ENCODE peak calls at places on chromosome 10, in four cellular contexts. R is M059J, G is astrocyte of the spinal cord, N is osteocyte. U is an unnamed sample.

GRCh38 chr10:87761892-87762291 is 56.1 kb downstream of the ATAD1 start:
- DNase-seq in G (peak), N (no peak), R (peak), U (no peak)

GRCh38 chr10:24034571-24034970 is 174.4 kb upstream of the KIAA1217 start:
- DNase-seq in G (no peak), N (no peak), R (no peak), U (no peak)

GRCh38 chr10:31320179-31320597 is 1.2 kb downstream of the ZEB1 start:
- DNase-seq in R (peak), G (peak), N (peak), U (peak)

GRCh38 chr10:30378607-30379006 is 29.5 kb upstream of the MTPAP start:
- DNase-seq in G (no peak), R (no peak), N (no peak), U (no peak)

GRCh38 chr10:118564652-118565051 is 30.8 kb downstream of the PRLHR start:
- DNase-seq in R (peak), G (no peak), N (peak), U (peak)

GRCh38 chr10:102043456-102043855 is 12.5 kb downstream of the ARMH3 start:
- DNase-seq in N (no peak), R (no peak), G (no peak), U (no peak)

GRCh38 chr10:102630663-102631062 is 13.6 kb upstream of the TRIM8 start:
- DNase-seq in R (no peak), G (no peak), N (no peak), U (no peak)

GRCh38 chr10:101330236-101331225 is 23.4 kb upstream of the BTRC start:
- DNase-seq in G (peak), R (peak), N (no peak), U (no peak)

GRCh38 chr10:126867567-126868365 is 37.5 kb upstream of the DOCK1 start:
- DNase-seq in N (no peak), R (peak), G (peak), U (no peak)

GRCh38 chr10:6695519-6695918 is 115.4 kb upstream of the PRKCQ start:
- DNase-seq in G (no peak), R (no peak), N (no peak), U (no peak)

GRCh38 chr10:17075510-17075909 is 54.1 kb downstream of the CUBN start:
- DNase-seq in N (no peak), R (peak), G (peak), U (no peak)

GRCh38 chr10:4234661-4235060 is 449.7 kb upstream of the KLF6 start:
- DNase-seq in R (no peak), G (no peak), N (no peak), U (no peak)

GRCh38 chr10:13536674-13537366 is 8.0 kb upstream of the BEND7 start:
- DNase-seq in G (peak), R (peak), N (no peak), U (no peak)

GRCh38 chr10:24449334-24449740 is 240.4 kb downstream of the KIAA1217 start:
- DNase-seq in R (peak), G (peak), N (no peak), U (no peak)

GRCh38 chr10:118207470-118208007 is 134.6 kb downstream of the FAM204A start:
- DNase-seq in G (no peak), N (no peak), R (no peak), U (no peak)

GRCh38 chr10:20935926-20936325 is 38.8 kb upstream of the NEBL start:
- DNase-seq in G (no peak), R (no peak), N (no peak), U (no peak)

GRCh38 chr10:71078454-71079145 is 133.8 kb upstream of the UNC5B start:
- DNase-seq in N (peak), G (no peak), R (no peak), U (peak)

GRCh38 chr10:71621783-71622526 is 97.6 kb downstream of the C10orf105 start:
- DNase-seq in R (peak), N (no peak), G (peak), U (no peak)

GRCh38 chr10:85594239-85594638 is 772.4 kb downstream of the GRID1 start:
- DNase-seq in G (no peak), R (no peak), N (peak), U (peak)

GRCh38 chr10:103069453-103070331 is 123.4 kb downstream of the NT5C2 start:
- DNase-seq in R (peak), N (no peak), G (peak), U (no peak)

GRCh38 chr10:37703074-37703473 is 154.3 kb downstream of the ZNF248 start:
- DNase-seq in G (no peak), R (no peak), N (no peak), U (no peak)

GRCh38 chr10:77818378-77818777 is 108.2 kb downstream of the DLG5 start:
- DNase-seq in N (no peak), G (no peak), R (no peak), U (no peak)

GRCh38 chr10:62426086-62426485 is 51.9 kb downstream of the ZNF365 start:
- DNase-seq in G (peak), R (peak), N (no peak), U (no peak)

GRCh38 chr10:110566472-110567200 is 859 bp upstream of the SMC3 start:
- DNase-seq in G (no peak), R (peak), N (no peak), U (no peak)

GRCh38 chr10:69321037-69321715 is 42.9 kb downstream of the HK1 start:
- DNase-seq in N (no peak), R (no peak), G (no peak), U (no peak)

U was measured in right atrium auricular region.